ENCODE peak calls at places on chromosomes 16 and 17, in seven cellular contexts. T is activated gamma-delta T cell; U is stimulated activated CD8-positive, alpha-beta memory T cell treated with anti-CD3 and anti-CD28 coated beads, Interleukin-2, amount 100 ng/mL, for 1 hour; X is RWPE1; D is activated CD8-positive, alpha-beta T cell treated with anti-CD3 and anti-CD28 coated beads for 36 hours; P is HFFc6; M is GM13976. N is an unnamed sample.

GRCh38 chr16:31200821-31201510 is 1.6 kb downstream of the PYCARD start:
- DNase-seq in T (no peak), U (no peak), X (peak), D (peak), P (peak), M (no peak), N (peak)

GRCh38 chr17:62780273-62780672 is 27.8 kb downstream of the MARCHF10 start:
- DNase-seq in T (no peak), U (no peak), X (no peak), D (no peak), P (no peak), M (no peak), N (no peak)

GRCh38 chr17:40705567-40705966 is 2.0 kb upstream of the KRT24 start:
- DNase-seq in T (no peak), U (no peak), X (no peak), D (no peak), P (no peak), M (no peak), N (no peak)

GRCh38 chr16:23573822-23574221 is 16.3 kb downstream of the UBFD1 start:
- DNase-seq in T (no peak), U (no peak), X (no peak), D (no peak), P (no peak), M (no peak), N (no peak)

GRCh38 chr17:80996422-80997305 is 5.0 kb downstream of the CHMP6 start:
- DNase-seq in T (no peak), U (no peak), X (no peak), D (no peak), P (no peak), M (no peak), N (no peak)

GRCh38 chr16:83579431-83579830 is 228.3 kb upstream of the HSBP1 start:
- DNase-seq in T (no peak), U (no peak), X (no peak), D (no peak), P (no peak), M (no peak), N (no peak)

GRCh38 chr17:77571141-77571540 is 387.4 kb upstream of the TNRC6C start:
- DNase-seq in T (no peak), U (no peak), X (no peak), D (no peak), P (no peak), M (no peak), N (no peak)

GRCh38 chr17:62616993-62617893 is 10.2 kb upstream of the MRC2 start:
- DNase-seq in T (no peak), U (no peak), X (no peak), D (no peak), P (no peak), M (no peak), N (no peak)

GRCh38 chr16:74936902-74937560 is 47.9 kb downstream of the WDR59 start:
- DNase-seq in T (no peak), U (no peak), X (no peak), D (peak), P (peak), M (peak), N (no peak)

GRCh38 chr17:28725166-28725659 is 820 bp downstream of the TLCD1 start:
- DNase-seq in T (no peak), U (no peak), X (no peak), D (peak), P (peak), M (no peak), N (peak)

GRCh38 chr17:18958611-18959010 is 6.6 kb downstream of the SLC5A10 start:
- DNase-seq in T (no peak), U (no peak), X (no peak), D (no peak), P (no peak), M (no peak), N (no peak)

GRCh38 chr17:58534901-58535421 is 20.5 kb upstream of the MTMR4 start:
- DNase-seq in T (no peak), U (no peak), X (peak), D (no peak), P (peak), M (no peak), N (no peak)

GRCh38 chr16:88378401-88378800 is 4.4 kb upstream of the ZNF469 start:
- DNase-seq in T (no peak), U (no peak), X (no peak), D (no peak), P (no peak), M (no peak), N (no peak)

GRCh38 chr17:2796164-2797140 is at the start of gene RAP1GAP2:
- DNase-seq in T (peak), U (peak), X (no peak), D (peak), P (no peak), M (no peak), N (no peak)

GRCh38 chr16:30521873-30522641 is 4.3 kb downstream of the ZNF768 start:
- DNase-seq in T (no peak), U (no peak), X (no peak), D (no peak), P (no peak), M (no peak), N (no peak)

GRCh38 chr17:69173118-69173517 is 31.4 kb upstream of the ABCA6 start:
- DNase-seq in T (no peak), U (no peak), X (no peak), D (no peak), P (no peak), M (no peak), N (no peak)

GRCh38 chr16:77408607-77409006 is 26.2 kb downstream of the ADAMTS18 start:
- DNase-seq in T (no peak), U (no peak), X (no peak), D (no peak), P (no peak), M (no peak), N (no peak)

GRCh38 chr17:33686171-33686570 is 393.1 kb upstream of the ASIC2 start:
- DNase-seq in T (no peak), U (no peak), X (peak), D (peak), P (no peak), M (peak), N (peak)

GRCh38 chr17:47742319-47743181 is 9.5 kb downstream of the TBX21 start:
- DNase-seq in T (peak), U (peak), X (no peak), D (peak), P (no peak), M (peak), N (peak)

GRCh38 chr16:63983401-63983800 is 1138.5 kb downstream of the CDH11 start:
- DNase-seq in T (no peak), U (no peak), X (peak), D (no peak), P (no peak), M (no peak), N (no peak)

GRCh38 chr16:1817716-1818115 is 8.9 kb downstream of the HAGH start:
- DNase-seq in T (no peak), U (no peak), X (no peak), D (no peak), P (no peak), M (no peak), N (no peak)

GRCh38 chr17:77634710-77635109 is 323.8 kb upstream of the TNRC6C start:
- DNase-seq in T (no peak), U (no peak), X (no peak), D (peak), P (no peak), M (peak), N (peak)

GRCh38 chr16:67246081-67246944 is 968 bp downstream of the FHOD1 start:
- DNase-seq in T (peak), U (peak), X (peak), D (peak), P (peak), M (peak), N (peak)

GRCh38 chr16:86509759-86510464 is 415 bp upstream of the FOXF1 start:
- DNase-seq in T (no peak), U (no peak), X (no peak), D (no peak), P (peak), M (no peak), N (no peak)

GRCh38 chr17:69269174-69269998 is 40.8 kb upstream of the ABCA10 start:
- DNase-seq in T (no peak), U (no peak), X (peak), D (no peak), P (peak), M (no peak), N (no peak)

GRCh38 chr16:84065536-84066132 is 23.0 kb upstream of the SLC38A8 start:
- DNase-seq in T (no peak), U (no peak), X (peak), D (peak), P (peak), M (no peak), N (peak)

GRCh38 chr16:65489531-65490023 is 367.7 kb upstream of the CDH11 start:
- DNase-seq in T (no peak), U (no peak), X (no peak), D (no peak), P (no peak), M (no peak), N (no peak)

GRCh38 chr16:57889960-57890751 is 80.8 kb downstream of the CNGB1 start:
- DNase-seq in T (no peak), U (no peak), X (no peak), D (no peak), P (peak), M (peak), N (no peak)